ENCODE peak calls at places on chromosomes 6 and 20, in five cellular contexts. W is brain microvascular endothelial cell, O is dorsolateral prefrontal cortex, Q is suprapubic skin, T is cardiac fibroblast. N is an unnamed sample.

GRCh38 chr6:52598824-52599190 is 21.9 kb upstream of the TRAM2 start:
- DNase-seq in Q (no peak), W (no peak), T (no peak), O (no peak), N (no peak)

GRCh38 chr6:144315226-144315980 is 30.3 kb downstream of the UTRN start:
- DNase-seq in T (no peak), Q (no peak), O (no peak), W (no peak), N (no peak)

GRCh38 chr6:6392214-6393068 is 72.0 kb upstream of the F13A1 start:
- DNase-seq in Q (no peak), W (no peak), T (no peak), O (no peak), N (no peak)

GRCh38 chr6:40343318-40343886 is 243.8 kb downstream of the LRFN2 start:
- DNase-seq in Q (peak; percentile 72), O (no peak), W (no peak), T (no peak), N (no peak)

GRCh38 chr6:5466459-5466858 is 205.1 kb downstream of the FARS2 start:
- DNase-seq in Q (no peak), O (no peak), T (peak; percentile 69), W (peak; percentile 70), N (peak; percentile 85)

GRCh38 chr6:80217799-80218198 is 111.3 kb downstream of the BCKDHB start:
- DNase-seq in Q (no peak), W (no peak), O (no peak), T (no peak), N (no peak)

GRCh38 chr20:25469558-25469957 is 62.1 kb downstream of the GINS1 start:
- DNase-seq in O (no peak), Q (no peak), T (no peak), W (no peak), N (no peak)

GRCh38 chr6:169530762-169531143 is 171.1 kb downstream of the WDR27 start:
- DNase-seq in W (no peak), O (no peak), Q (no peak), T (no peak), N (no peak)

GRCh38 chr6:151914475-151914874 is 107.0 kb downstream of the ESR1 start:
- DNase-seq in T (peak; percentile 13), W (peak; percentile 12), O (no peak), Q (no peak), N (no peak)

GRCh38 chr20:32240220-32240619 is 32.5 kb downstream of the POFUT1 start:
- DNase-seq in T (no peak), O (no peak), W (no peak), Q (no peak), N (no peak)

GRCh38 chr6:14068623-14069022 is 48.9 kb upstream of the CD83 start:
- DNase-seq in T (no peak), O (no peak), Q (no peak), W (no peak), N (no peak)

GRCh38 chr20:38298768-38299288 is 5.1 kb upstream of the BPI start:
- DNase-seq in W (no peak), O (no peak), T (peak; percentile 96), Q (peak; percentile 89), N (no peak)

GRCh38 chr20:63381781-63382431 is 20.8 kb upstream of the CHRNA4 start:
- DNase-seq in T (no peak), Q (no peak), W (no peak), O (no peak), N (no peak)

GRCh38 chr6:164108869-164109769 is 694.6 kb downstream of the QKI start:
- DNase-seq in T (peak; percentile 55), W (no peak), O (no peak), Q (no peak), N (peak; percentile 85)

GRCh38 chr6:89475634-89476033 is 42.7 kb downstream of the ANKRD6 start:
- DNase-seq in Q (no peak), O (no peak), W (peak; percentile 29), T (peak; percentile 13), N (no peak)

GRCh38 chr6:65155083-65155482 is 551.9 kb downstream of the EYS start:
- DNase-seq in W (no peak), T (no peak), Q (no peak), O (no peak), N (no peak)

GRCh38 chr6:132483779-132484679 is 28.9 kb downstream of the STX7 start:
- DNase-seq in T (peak; percentile 79), O (no peak), W (peak; percentile 48), Q (no peak), N (no peak)

GRCh38 chr6:10695086-10695657 is 400 bp downstream of the PAK1IP1 start:
- DNase-seq in O (no peak), T (no peak), Q (no peak), W (no peak), N (no peak)

GRCh38 chr6:141744971-141745370 is 387.8 kb upstream of the GJE1 start:
- DNase-seq in O (no peak), Q (no peak), W (no peak), T (peak; percentile 60), N (no peak)

GRCh38 chr6:83138118-83138722 is 54.8 kb downstream of the PGM3 start:
- DNase-seq in T (no peak), W (no peak), O (no peak), Q (no peak), N (no peak)

GRCh38 chr6:106104941-106105340 is 18.8 kb downstream of the PRDM1 start:
- DNase-seq in T (no peak), W (no peak), Q (no peak), O (no peak), N (no peak)

GRCh38 chr6:6717008-6717763 is 128.7 kb downstream of the LY86 start:
- DNase-seq in O (no peak), Q (no peak), W (no peak), T (no peak), N (no peak)

GRCh38 chr6:105363100-105363754 is 39.7 kb downstream of the PREP start:
- DNase-seq in O (no peak), Q (no peak), W (peak; percentile 17), T (peak; percentile 58), N (no peak)

GRCh38 chr6:91273729-91274128 is 686.9 kb upstream of the MAP3K7 start:
- DNase-seq in Q (no peak), T (peak; percentile 5), W (peak; percentile 7), O (no peak), N (no peak)

GRCh38 chr20:24045621-24046020 is 57.0 kb upstream of the GGTLC1 start:
- DNase-seq in W (no peak), Q (no peak), O (no peak), T (no peak), N (no peak)

GRCh38 chr6:146650799-146651481 is 52.2 kb downstream of the ADGB start:
- DNase-seq in O (no peak), T (no peak), W (no peak), Q (no peak), N (peak; percentile 47)

GRCh38 chr6:142302427-142303190 is 802 bp downstream of the ADGRG6 start:
- DNase-seq in Q (no peak), W (no peak), O (no peak), T (no peak), N (no peak)

GRCh38 chr20:50658804-50659380 is 32.5 kb downstream of the RIPOR3 start:
- DNase-seq in O (no peak), Q (no peak), W (no peak), T (peak; percentile 69), N (no peak)

GRCh38 chr6:91476000-91476399 is 889.1 kb upstream of the MAP3K7 start:
- DNase-seq in T (peak; percentile 33), W (peak; percentile 75), O (no peak), Q (no peak), N (peak; percentile 76)

GRCh38 chr6:166587631-166588413 is 1.3 kb upstream of the RAMACL start:
- DNase-seq in Q (no peak), T (no peak), W (no peak), O (no peak), N (no peak)

GRCh38 chr6:118993803-118994231 is 58.9 kb upstream of the MCM9 start:
- DNase-seq in O (no peak), W (no peak), Q (no peak), T (no peak), N (no peak)

GRCh38 chr20:51404297-51405060 is 138.0 kb downstream of the NFATC2 start:
- DNase-seq in O (no peak), Q (no peak), W (peak; percentile 91), T (peak; percentile 20), N (no peak)

GRCh38 chr6:38271081-38271480 is 368.6 kb downstream of the BTBD9 start:
- DNase-seq in O (no peak), W (no peak), Q (no peak), T (no peak), N (peak; percentile 26)

GRCh38 chr6:128491041-128491642 is 29.3 kb downstream of the PTPRK start:
- DNase-seq in O (no peak), Q (no peak), W (peak; percentile 41), T (peak; percentile 52), N (peak; percentile 28)
- H3K4me3 ChIP-seq in O (peak overlapping the region; percentile 64), Q (peak overlapping the region; percentile 36), W (peak overlapping the region; percentile 38), T (peak overlapping the region; percentile 55), N (peak overlapping the region; percentile 46)

GRCh38 chr20:21510995-21511394 is 2.9 kb downstream of the NKX2-2 start:
- DNase-seq in T (no peak), O (no peak), Q (no peak), W (no peak), N (no peak)
- H3K4me3 ChIP-seq in T (no peak overlapping the region), O (peak overlapping the region; percentile 72), Q (peak overlapping the region; percentile 45), W (no peak overlapping the region), N (peak overlapping the region; percentile 59)

GRCh38 chr20:47263080-47263479 is 93.4 kb downstream of the ZMYND8 start:
- DNase-seq in O (no peak), T (no peak), Q (no peak), W (no peak), N (no peak)

GRCh38 chr20:47262008-47262364 is 94.5 kb downstream of the ZMYND8 start:
- DNase-seq in Q (no peak), T (no peak), O (no peak), W (no peak), N (no peak)

GRCh38 chr20:47262365-47263013 is 94.0 kb downstream of the ZMYND8 start:
- DNase-seq in Q (no peak), O (no peak), T (no peak), W (no peak), N (no peak)

GRCh38 chr20:47265214-47265613 is 91.3 kb downstream of the ZMYND8 start:
- DNase-seq in T (no peak), O (no peak), Q (no peak), W (no peak), N (no peak)

GRCh38 chr20:47263502-47264084 is 92.9 kb downstream of the ZMYND8 start:
- DNase-seq in Q (no peak), T (peak; percentile 36), W (no peak), O (no peak), N (peak; percentile 66)
- H3K4me3 ChIP-seq in Q (no peak overlapping the region), T (no peak overlapping the region), W (no peak overlapping the region), O (no peak overlapping the region), N (no peak overlapping the region)

DNA sequence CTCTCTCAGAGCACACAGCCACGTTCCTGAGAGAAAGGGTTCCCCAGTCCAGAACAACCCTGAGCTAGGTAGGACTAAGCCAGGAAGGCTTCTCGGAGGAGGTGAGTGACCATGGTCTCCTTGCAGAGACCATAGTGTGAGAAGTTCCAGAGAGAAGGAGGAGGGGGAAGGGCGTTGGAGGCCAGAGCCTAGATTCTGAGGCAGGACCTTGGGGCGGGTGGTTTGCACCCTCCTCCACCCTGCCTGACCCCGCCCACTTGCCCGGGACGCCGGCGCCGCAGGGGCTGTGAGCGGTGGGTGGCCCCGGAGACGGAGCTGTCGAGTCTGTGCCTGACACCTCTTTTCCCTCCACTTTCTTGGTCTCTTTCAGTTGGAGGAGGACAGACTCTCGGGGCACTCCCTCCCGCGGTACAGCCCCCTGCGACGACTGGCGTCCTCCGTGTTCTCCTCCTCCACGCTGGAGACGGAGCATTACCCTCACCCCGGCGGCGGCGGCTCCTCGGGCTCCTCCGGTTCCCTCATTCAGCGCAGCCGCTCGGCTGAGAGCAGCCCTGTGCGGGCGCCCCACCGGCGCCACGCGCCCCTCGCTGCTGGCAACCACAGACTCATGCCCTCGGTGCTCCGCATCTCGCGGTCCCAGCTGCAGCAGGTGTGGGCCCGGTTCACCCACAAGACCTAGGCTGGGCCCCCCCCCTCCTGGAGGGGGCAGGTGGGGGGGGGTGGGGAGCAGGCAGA is 26.2 kb downstream of the TTBK1 start:
- DNase-seq in Q (no peak), T (no peak), O (no peak), W (no peak), N (no peak)
- H3K4me3 ChIP-seq in Q (peak overlapping the region; percentile 45), T (peak overlapping the region; percentile 16), O (peak overlapping the region; percentile 43), W (peak overlapping the region; percentile 34), N (no peak overlapping the region)

N was measured in MG63.